ENCODE peak calls at places on chromosomes 4 and X, in five cellular contexts. One of them, this sample, is unnamed. For H3K4me1, the result is how much of the 10 kb centered on the place peaks cover.

GRCh38 chr4:41280010-41280409 is 23.3 kb downstream of the UCHL1 start:
- DNase-seq in neuronal stem cell: no peak
- DNase-seq in testis: peak
- DNase-seq in colonic mucosa: no peak
- DNase-seq in BE2C: no peak
- DNase-seq in this sample: no peak

GRCh38 chrX:22987452-22987851 is 12.3 kb upstream of the DDX53 start:
- DNase-seq in neuronal stem cell: no peak
- DNase-seq in testis: no peak
- DNase-seq in colonic mucosa: no peak
- DNase-seq in BE2C: no peak
- DNase-seq in this sample: no peak

GRCh38 chr4:38876636-38877035 is 9.0 kb downstream of the FAM114A1 start:
- DNase-seq in neuronal stem cell: no peak
- DNase-seq in testis: no peak
- DNase-seq in colonic mucosa: no peak
- DNase-seq in BE2C: no peak
- DNase-seq in this sample: no peak

GRCh38 chrX:151973851-151974335 is 583 bp downstream of the GABRE start:
- DNase-seq in neuronal stem cell: no peak
- DNase-seq in testis: peak
- DNase-seq in colonic mucosa: peak
- DNase-seq in BE2C: no peak
- DNase-seq in this sample: no peak

GRCh38 chrX:9003041-9003440 is 30.9 kb downstream of the FAM9B start:
- DNase-seq in neuronal stem cell: no peak
- DNase-seq in testis: no peak
- DNase-seq in colonic mucosa: no peak
- DNase-seq in BE2C: no peak
- DNase-seq in this sample: no peak

GRCh38 chr4:3427134-3427476 is 14.7 kb upstream of the HGFAC start:
- DNase-seq in neuronal stem cell: no peak
- DNase-seq in testis: no peak
- DNase-seq in colonic mucosa: no peak
- DNase-seq in BE2C: no peak
- DNase-seq in this sample: no peak

GRCh38 chr4:176671532-176671931 is 121.2 kb downstream of the VEGFC start:
- DNase-seq in neuronal stem cell: no peak
- DNase-seq in testis: no peak
- DNase-seq in colonic mucosa: no peak
- DNase-seq in BE2C: no peak
- DNase-seq in this sample: no peak

GRCh38 chrX:44299177-44299576 is 44.3 kb downstream of the EFHC2 start:
- DNase-seq in neuronal stem cell: no peak
- DNase-seq in testis: no peak
- DNase-seq in colonic mucosa: no peak
- DNase-seq in BE2C: no peak
- DNase-seq in this sample: no peak

GRCh38 chrX:96684339-96685204 is at the start of gene DIAPH2:
- DNase-seq in neuronal stem cell: peak
- DNase-seq in testis: peak
- DNase-seq in colonic mucosa: peak
- DNase-seq in BE2C: peak
- DNase-seq in this sample: peak

GRCh38 chrX:10327651-10328050 is 170.9 kb downstream of the CLCN4 start:
- DNase-seq in neuronal stem cell: peak
- DNase-seq in testis: no peak
- DNase-seq in colonic mucosa: no peak
- DNase-seq in BE2C: peak
- DNase-seq in this sample: no peak

GRCh38 chrX:53262918-53263394 is 18.4 kb downstream of the IQSEC2 start:
- DNase-seq in neuronal stem cell: no peak
- DNase-seq in testis: no peak
- DNase-seq in colonic mucosa: peak
- DNase-seq in BE2C: no peak
- DNase-seq in this sample: no peak

GRCh38 chrX:13254076-13254785 is 65.6 kb downstream of the ATXN3L start:
- DNase-seq in neuronal stem cell: no peak
- DNase-seq in testis: peak
- DNase-seq in colonic mucosa: no peak
- DNase-seq in BE2C: peak
- DNase-seq in this sample: no peak

GRCh38 chr4:84319124-84319523 is 180.0 kb downstream of the NKX6-1 start:
- DNase-seq in neuronal stem cell: no peak
- DNase-seq in testis: no peak
- DNase-seq in colonic mucosa: peak
- DNase-seq in BE2C: no peak
- DNase-seq in this sample: no peak

GRCh38 chrX:143661286-143661685 is 25.4 kb upstream of the SLITRK4 start:
- DNase-seq in neuronal stem cell: peak
- DNase-seq in testis: no peak
- DNase-seq in colonic mucosa: no peak
- DNase-seq in BE2C: no peak
- DNase-seq in this sample: no peak

GRCh38 chr4:66275381-66276060 is 605.2 kb upstream of the EPHA5 start:
- DNase-seq in neuronal stem cell: no peak
- DNase-seq in testis: no peak
- DNase-seq in colonic mucosa: no peak
- DNase-seq in BE2C: no peak
- DNase-seq in this sample: no peak

GRCh38 chr4:7984286-7984925 is 44.7 kb upstream of the AFAP1 start:
- DNase-seq in neuronal stem cell: no peak
- DNase-seq in testis: no peak
- DNase-seq in colonic mucosa: peak
- DNase-seq in BE2C: no peak
- DNase-seq in this sample: no peak

GRCh38 chrX:55119712-55120111 is 30.9 kb downstream of the PAGE2 start:
- DNase-seq in neuronal stem cell: no peak
- DNase-seq in testis: no peak
- DNase-seq in colonic mucosa: no peak
- DNase-seq in BE2C: no peak
- DNase-seq in this sample: no peak

GRCh38 chrX:72526534-72527508 is 45.8 kb downstream of the HDAC8 start:
- DNase-seq in neuronal stem cell: no peak
- DNase-seq in testis: no peak
- DNase-seq in colonic mucosa: no peak
- DNase-seq in BE2C: no peak
- DNase-seq in this sample: no peak

GRCh38 chr4:184250795-184251679 is 33.4 kb upstream of the ENPP6 start:
- DNase-seq in neuronal stem cell: peak
- DNase-seq in testis: no peak
- DNase-seq in colonic mucosa: no peak
- DNase-seq in BE2C: peak
- DNase-seq in this sample: no peak

GRCh38 chr4:24988776-24989175 is 42.0 kb downstream of the LGI2 start:
- DNase-seq in neuronal stem cell: no peak
- DNase-seq in testis: peak
- DNase-seq in colonic mucosa: no peak
- DNase-seq in BE2C: no peak
- DNase-seq in this sample: no peak

GRCh38 chr4:67375291-67375690 is 170.0 kb downstream of the CENPC start:
- DNase-seq in neuronal stem cell: no peak
- DNase-seq in testis: no peak
- DNase-seq in colonic mucosa: no peak
- DNase-seq in BE2C: no peak
- DNase-seq in this sample: no peak

GRCh38 chrX:107760304-107761077 is 15.1 kb downstream of the TSC22D3 start:
- DNase-seq in neuronal stem cell: no peak
- DNase-seq in testis: no peak
- DNase-seq in colonic mucosa: no peak
- DNase-seq in BE2C: no peak
- DNase-seq in this sample: no peak

GRCh38 chr4:100516225-100516624 is 1.6 kb downstream of the EMCN start:
- DNase-seq in neuronal stem cell: no peak
- DNase-seq in testis: no peak
- DNase-seq in colonic mucosa: no peak
- DNase-seq in BE2C: no peak
- DNase-seq in this sample: no peak
- H3K4me1 ChIP-seq in neuronal stem cell: under half
- H3K4me1 ChIP-seq in testis: under half
- H3K4me1 ChIP-seq in colonic mucosa: under half
- H3K4me1 ChIP-seq in BE2C: under half
- H3K4me1 ChIP-seq in this sample: under half

GRCh38 chr4:15786743-15787142 is 8.6 kb downstream of the CD38 start:
- DNase-seq in neuronal stem cell: no peak
- DNase-seq in testis: no peak
- DNase-seq in colonic mucosa: no peak
- DNase-seq in BE2C: no peak
- DNase-seq in this sample: no peak

GRCh38 chr4:15781427-15782095 is 3.4 kb downstream of the CD38 start:
- DNase-seq in neuronal stem cell: no peak
- DNase-seq in testis: no peak
- DNase-seq in colonic mucosa: no peak
- DNase-seq in BE2C: no peak
- DNase-seq in this sample: no peak

GRCh38 chr4:15779336-15779735 is 1.2 kb downstream of the CD38 start:
- DNase-seq in neuronal stem cell: peak
- DNase-seq in testis: peak
- DNase-seq in colonic mucosa: peak
- DNase-seq in BE2C: peak
- DNase-seq in this sample: no peak

GRCh38 chr4:15779789-15780188 is 1.7 kb downstream of the CD38 start:
- DNase-seq in neuronal stem cell: no peak
- DNase-seq in testis: no peak
- DNase-seq in colonic mucosa: no peak
- DNase-seq in BE2C: no peak
- DNase-seq in this sample: no peak

DNA sequence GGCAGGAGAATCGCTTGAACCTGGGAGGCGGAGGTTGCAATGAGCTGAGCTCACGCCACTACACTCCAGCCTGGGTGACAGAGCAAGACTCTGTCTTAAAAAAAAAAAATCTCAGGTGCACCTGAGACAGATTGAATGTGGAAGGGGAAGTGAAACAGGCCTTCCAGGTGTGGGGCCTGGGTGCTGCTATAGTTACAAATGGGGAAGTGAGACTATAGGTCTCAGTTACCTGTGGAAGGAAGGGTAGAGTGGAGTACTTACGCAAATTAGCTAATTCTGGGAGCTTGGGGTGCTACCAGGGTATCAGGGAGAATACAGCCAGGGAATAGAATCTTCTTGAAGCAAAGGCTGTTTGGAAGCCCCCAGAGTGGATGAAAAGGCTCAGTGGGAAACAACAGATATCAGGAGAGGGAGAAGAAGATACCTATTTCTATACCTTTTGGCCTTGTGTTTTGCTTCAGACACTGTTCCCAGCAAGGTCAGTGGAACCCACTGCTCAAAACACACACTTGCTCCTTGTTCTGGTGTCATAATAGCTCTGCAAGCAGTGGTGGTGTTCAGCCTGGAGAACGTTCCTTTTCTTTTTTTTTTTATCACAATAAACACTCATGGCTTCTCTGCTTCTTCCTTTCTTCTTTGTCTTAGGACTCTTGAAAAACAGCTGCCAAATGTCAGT is 7.0 kb downstream of the CD38 start:
- DNase-seq in neuronal stem cell: no peak
- DNase-seq in testis: no peak
- DNase-seq in colonic mucosa: no peak
- DNase-seq in BE2C: no peak
- DNase-seq in this sample: no peak
- H3K4me1 ChIP-seq in neuronal stem cell: under half
- H3K4me1 ChIP-seq in testis: under half
- H3K4me1 ChIP-seq in colonic mucosa: under half
- H3K4me1 ChIP-seq in BE2C: under half
- H3K4me1 ChIP-seq in this sample: under half

GRCh38 chr4:150862829-150863228 is 152.3 kb downstream of the LRBA start:
- DNase-seq in neuronal stem cell: no peak
- DNase-seq in testis: no peak
- DNase-seq in colonic mucosa: no peak
- DNase-seq in BE2C: no peak
- DNase-seq in this sample: no peak
- H3K4me1 ChIP-seq in neuronal stem cell: under half
- H3K4me1 ChIP-seq in testis: under half
- H3K4me1 ChIP-seq in colonic mucosa: under half
- H3K4me1 ChIP-seq in BE2C: under half
- H3K4me1 ChIP-seq in this sample: under half

GRCh38 chr4:182749768-182750167 is 167.4 kb downstream of the DCTD start:
- DNase-seq in neuronal stem cell: no peak
- DNase-seq in testis: no peak
- DNase-seq in colonic mucosa: no peak
- DNase-seq in BE2C: no peak
- DNase-seq in this sample: no peak

GRCh38 chr4:182748949-182749348 is 168.2 kb downstream of the DCTD start:
- DNase-seq in neuronal stem cell: no peak
- DNase-seq in testis: no peak
- DNase-seq in colonic mucosa: no peak
- DNase-seq in BE2C: no peak
- DNase-seq in this sample: no peak

GRCh38 chr4:182756161-182756690 is 161.0 kb downstream of the DCTD start:
- DNase-seq in neuronal stem cell: no peak
- DNase-seq in testis: no peak
- DNase-seq in colonic mucosa: no peak
- DNase-seq in BE2C: no peak
- DNase-seq in this sample: no peak

GRCh38 chr4:182754895-182755294 is 162.3 kb downstream of the DCTD start:
- DNase-seq in neuronal stem cell: no peak
- DNase-seq in testis: no peak
- DNase-seq in colonic mucosa: no peak
- DNase-seq in BE2C: no peak
- DNase-seq in this sample: no peak

DNA sequence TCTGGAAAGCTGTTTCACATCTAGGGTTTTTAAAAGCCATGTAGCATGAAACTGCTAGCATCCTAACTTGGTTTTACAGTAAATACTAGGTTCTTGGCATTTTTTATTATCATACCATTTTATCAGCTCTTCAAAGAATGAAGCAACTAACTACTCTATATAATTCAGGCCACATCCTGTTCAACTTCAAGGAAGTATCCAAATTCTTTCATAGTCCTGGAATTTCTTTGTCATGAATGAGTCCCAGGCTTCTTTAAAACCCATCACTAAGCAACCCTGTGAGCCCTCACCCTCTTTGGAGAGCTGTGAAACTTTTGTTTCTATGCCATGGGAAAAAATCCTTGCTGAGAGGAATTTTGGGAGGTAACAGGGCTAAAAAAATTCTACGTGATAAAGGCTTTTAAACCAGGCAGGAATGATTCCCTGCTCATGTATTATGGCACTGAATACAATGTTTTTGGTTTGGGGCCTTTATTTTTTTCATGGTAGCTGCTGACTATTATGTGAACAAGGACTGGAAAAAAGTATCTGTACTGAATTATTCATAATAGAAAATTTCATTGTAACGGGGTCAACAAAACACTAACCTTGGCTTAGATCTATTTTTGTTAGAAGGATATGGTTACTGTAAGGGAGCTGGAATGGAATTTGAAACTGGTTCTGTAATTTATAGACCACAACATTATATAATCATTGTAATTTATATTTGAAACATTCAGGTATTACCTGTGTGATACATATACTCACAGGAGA is 164.9 kb downstream of the DCTD start:
- DNase-seq in neuronal stem cell: no peak
- DNase-seq in testis: no peak
- DNase-seq in colonic mucosa: no peak
- DNase-seq in BE2C: no peak
- DNase-seq in this sample: no peak
- H3K4me1 ChIP-seq in neuronal stem cell: under half
- H3K4me1 ChIP-seq in testis: under half
- H3K4me1 ChIP-seq in colonic mucosa: under half
- H3K4me1 ChIP-seq in BE2C: under half
- H3K4me1 ChIP-seq in this sample: under half

GRCh38 chr4:61938250-61938846 is 738.2 kb downstream of the ADGRL3 start:
- DNase-seq in neuronal stem cell: no peak
- DNase-seq in testis: no peak
- DNase-seq in colonic mucosa: no peak
- DNase-seq in BE2C: peak
- DNase-seq in this sample: no peak

GRCh38 chr4:61934201-61934600 is 734.1 kb downstream of the ADGRL3 start:
- DNase-seq in neuronal stem cell: no peak
- DNase-seq in testis: no peak
- DNase-seq in colonic mucosa: no peak
- DNase-seq in BE2C: no peak
- DNase-seq in this sample: no peak
- H3K4me1 ChIP-seq in neuronal stem cell: under half
- H3K4me1 ChIP-seq in testis: under half
- H3K4me1 ChIP-seq in colonic mucosa: under half
- H3K4me1 ChIP-seq in BE2C: under half
- H3K4me1 ChIP-seq in this sample: under half

This sample was measured in RWPE2.